ENCODE peak calls at places on chromosome 2, in six cellular contexts. K is activated T-helper 17 cell treated with anti-CD3 and anti-CD28 coated beads, Interleukin-2, amount 50 U/mL, for 72 hours; S is pancreas; R is gastrocnemius medialis; W is GM23338; C is activated CD8-positive, alpha-beta T cell treated with anti-CD3 and anti-CD28 coated beads, Interleukin-2, amount 10 ng/mL, durations not matched to agents 7 days and 5 days. H is an unnamed sample.

GRCh38 chr2:32119161-32119560 is 46.5 kb upstream of the SLC30A6 start:
- ATAC-seq in K (no peak), S (no peak), R (no peak), W (no peak), C (no peak), H (no peak)

GRCh38 chr2:230016844-230017243 is 51.9 kb downstream of the SLC16A14 start:
- ATAC-seq in K (no peak), S (no peak), R (no peak), W (no peak), C (no peak), H (no peak)

GRCh38 chr2:41420219-41420618 is 627.6 kb upstream of the PKDCC start:
- ATAC-seq in K (no peak), S (no peak), R (no peak), W (no peak), C (no peak), H (no peak)

GRCh38 chr2:42030829-42031228 is 17.0 kb upstream of the PKDCC start:
- ATAC-seq in K (no peak), S (no peak), R (no peak), W (no peak), C (no peak), H (peak; percentile 35)

GRCh38 chr2:97983698-97984097 is 12.1 kb downstream of the TMEM131 start:
- ATAC-seq in K (no peak), S (no peak), R (no peak), W (no peak), C (no peak), H (no peak)

GRCh38 chr2:194867328-194867727 is 789.7 kb upstream of the SLC39A10 start:
- ATAC-seq in K (no peak), S (no peak), R (no peak), W (peak; percentile 66), C (no peak), H (no peak)

GRCh38 chr2:37656512-37657423 is 14.7 kb downstream of the CDC42EP3 start:
- ATAC-seq in K (peak; percentile 51), S (no peak), R (no peak), W (peak; percentile 69), C (peak; percentile 47), H (no peak)

GRCh38 chr2:190334479-190335224 is 8.7 kb upstream of the INPP1 start:
- ATAC-seq in K (no peak), S (peak; percentile 96), R (no peak), W (no peak), C (no peak), H (no peak)

GRCh38 chr2:190999058-190999457 is 14.9 kb downstream of the STAT1 start:
- ATAC-seq in K (no peak), S (no peak), R (no peak), W (no peak), C (no peak), H (no peak)

H was measured in stimulated activated memory B cell treated with anti-CD40 and anti-IgM and Interleukin-4, amounts not matched to agents 10 μg/mL and 1 μg/mL and 100 μg/mL, for 72 hours.